ENCODE peak calls at places on chromosome 19, in five cellular contexts. Q, X, L, B and Y are unnamed samples.

GRCh38 chr19:33796164-33797100 is at the start of gene KCTD15:
- DNase-seq in X (no peak), B (no peak), L (no peak), Q (peak; percentile 55), Y (peak; percentile 68)

GRCh38 chr19:46181386-46181774 is 33.3 kb downstream of the IGFL2 start:
- DNase-seq in L (no peak), B (peak; percentile 45), Q (no peak), X (no peak), Y (no peak)

GRCh38 chr19:12840091-12841079 is 2.1 kb downstream of the MAST1 start:
- DNase-seq in B (peak; percentile 61), Q (peak; percentile 83), X (no peak), L (peak; percentile 31), Y (peak; percentile 75)

GRCh38 chr19:48683349-48683748 is 10.5 kb upstream of the NTN5 start:
- DNase-seq in B (no peak), X (no peak), L (peak; percentile 56), Q (no peak), Y (no peak)

GRCh38 chr19:23554548-23554947 is 132.5 kb downstream of the ZNF675 start:
- DNase-seq in X (no peak), L (no peak), Q (no peak), B (peak; percentile 49), Y (no peak)

GRCh38 chr19:39398297-39398864 is 7.2 kb downstream of the MED29 start:
- DNase-seq in B (peak; percentile 82), Q (no peak), L (no peak), X (no peak), Y (no peak)

GRCh38 chr19:48735031-48735615 is 5.3 kb downstream of the RASIP1 start:
- DNase-seq in Q (no peak), B (no peak), X (no peak), L (no peak), Y (no peak)

GRCh38 chr19:18672606-18673337 is 10.7 kb upstream of the CRTC1 start:
- DNase-seq in X (no peak), Q (no peak), B (no peak), L (no peak), Y (peak; percentile 33)

GRCh38 chr19:9934132-9934950 is 2.0 kb downstream of the OLFM2 start:
- DNase-seq in L (peak; percentile 83), Q (peak; percentile 91), B (peak; percentile 55), X (peak; percentile 75), Y (peak; percentile 65)

GRCh38 chr19:19655051-19655594 is 8.4 kb downstream of the ATP13A1 start:
- DNase-seq in L (no peak), B (no peak), Q (no peak), X (no peak), Y (no peak)

GRCh38 chr19:2242811-2243210 is 6.2 kb downstream of the SF3A2 start:
- DNase-seq in X (no peak), Q (no peak), B (no peak), L (no peak), Y (no peak)

GRCh38 chr19:7373862-7374261 is 25.1 kb downstream of the ARHGEF18 start:
- DNase-seq in L (no peak), Q (no peak), B (no peak), X (no peak), Y (no peak)

GRCh38 chr19:14090509-14091085 is at the start of gene SAMD1:
- DNase-seq in X (peak; percentile 82), L (peak; percentile 86), Q (peak; percentile 69), B (peak; percentile 83), Y (peak; percentile 93)

GRCh38 chr19:10695401-10696398 is 5.5 kb upstream of the QTRT1 start:
- DNase-seq in L (peak; percentile 86), X (peak; percentile 79), B (peak; percentile 68), Q (peak; percentile 95), Y (peak; percentile 94)

GRCh38 chr19:16671652-16672274 is 10.8 kb downstream of the TMEM38A start:
- DNase-seq in L (no peak), Q (no peak), B (peak; percentile 63), X (no peak), Y (peak; percentile 89)

GRCh38 chr19:35995655-35995993 is 636 bp downstream of the SDHAF1 start:
- DNase-seq in L (peak; percentile 20), X (no peak), Q (peak; percentile 46), B (no peak), Y (peak; percentile 57)

GRCh38 chr19:44677019-44677809 is 5.9 kb downstream of the CEACAM19 start:
- DNase-seq in B (peak; percentile 46), L (no peak), X (no peak), Q (no peak), Y (peak; percentile 95)

GRCh38 chr19:54456423-54457373 is 6.9 kb downstream of the LENG9 start:
- DNase-seq in B (no peak), Q (no peak), L (no peak), X (no peak), Y (no peak)

GRCh38 chr19:31641591-31641990 is 292.4 kb upstream of the TSHZ3 start:
- DNase-seq in L (no peak), Q (no peak), X (no peak), B (peak; percentile 55), Y (peak; percentile 40)

GRCh38 chr19:55486043-55486970 is 1.3 kb downstream of the NAT14 start:
- DNase-seq in L (no peak), Q (no peak), B (no peak), X (no peak), Y (no peak)

GRCh38 chr19:17339088-17339741 is 1.9 kb downstream of the GTPBP3 start:
- DNase-seq in Q (no peak), B (no peak), X (no peak), L (no peak), Y (no peak)

GRCh38 chr19:33502991-33503790 is 18.4 kb downstream of the PEPD start:
- DNase-seq in B (no peak), Q (no peak), L (no peak), X (no peak), Y (no peak)

GRCh38 chr19:42199440-42200115 is 17.9 kb downstream of the DEDD2 start:
- DNase-seq in L (peak; percentile 47), Q (no peak), B (no peak), X (no peak), Y (no peak)

GRCh38 chr19:56477429-56478338 is 539 bp upstream of the ZNF667 start:
- DNase-seq in B (peak; percentile 80), Q (peak; percentile 73), L (peak; percentile 66), X (no peak), Y (peak; percentile 93)

GRCh38 chr19:7534531-7534980 is 961 bp upstream of the PNPLA6 start:
- DNase-seq in L (peak; percentile 50), B (peak; percentile 76), X (no peak), Q (peak; percentile 59), Y (peak; percentile 68)

GRCh38 chr19:51256053-51256682 is 5.3 kb downstream of the SIGLECL1 start:
- DNase-seq in X (no peak), Q (no peak), B (no peak), L (no peak), Y (no peak)

GRCh38 chr19:27774827-27775226 is 1438.1 kb downstream of the UQCRFS1 start:
- DNase-seq in B (peak; percentile 27), Q (no peak), X (no peak), L (no peak), Y (peak; percentile 59)

GRCh38 chr19:30679286-30679685 is 307.1 kb downstream of the ZNF536 start:
- DNase-seq in X (no peak), Q (no peak), B (no peak), L (no peak), Y (peak; percentile 94)

GRCh38 chr19:1308718-1309117 is 23.0 kb downstream of the EFNA2 start:
- DNase-seq in B (no peak), X (no peak), Q (no peak), L (no peak), Y (no peak)

GRCh38 chr19:4748589-4748988 is 24.9 kb upstream of the DPP9 start:
- DNase-seq in X (no peak), B (peak; percentile 45), Q (no peak), L (no peak), Y (peak; percentile 66)